ENCODE peak calls at places on chromosomes 13 and 19, in eight cellular contexts. Z is SJSA1, B is Daoy, M is heart right ventricle, I is uterus, X is H7, P is WTC11, W is HTR-8/SVneo. H is an unnamed sample.

GRCh38 chr19:14361824-14362223 is 19.4 kb upstream of the ADGRE5 start:
- DNase-seq in Z (no peak), B (no peak), M (no peak), I (no peak), X (peak; percentile 82), P (peak; percentile 63), W (no peak), H (no peak)

GRCh38 chr13:110195547-110196485 is 111.1 kb downstream of the COL4A1 start:
- DNase-seq in Z (no peak), B (no peak), M (no peak), I (no peak), X (no peak), P (no peak), W (no peak), H (no peak)

GRCh38 chr13:48551329-48551728 is 18.4 kb upstream of the RCBTB2 start:
- DNase-seq in Z (no peak), B (no peak), M (no peak), I (no peak), X (no peak), P (no peak), W (no peak), H (no peak)

GRCh38 chr19:45754323-45754722 is 14.7 kb downstream of the SIX5 start:
- DNase-seq in Z (no peak), B (no peak), M (no peak), I (no peak), X (no peak), P (no peak), W (no peak), H (no peak)

GRCh38 chr19:7857727-7858701 is 16.2 kb downstream of the PRR36 start:
- DNase-seq in Z (no peak), B (no peak), M (no peak), I (no peak), X (peak; percentile 97), P (peak; percentile 85), W (no peak), H (no peak)

GRCh38 chr19:5891938-5892771 is 11.4 kb downstream of the NDUFA11 start:
- DNase-seq in Z (peak; percentile 69), B (peak; percentile 50), M (peak; percentile 57), I (no peak), X (peak; percentile 91), P (peak; percentile 53), W (peak; percentile 37), H (no peak)

GRCh38 chr19:10087296-10088061 is 1.4 kb downstream of the SHFL start:
- DNase-seq in Z (no peak), B (no peak), M (no peak), I (no peak), X (peak; percentile 31), P (no peak), W (no peak), H (no peak)

GRCh38 chr13:114321256-114321655 is 7.0 kb downstream of the CHAMP1 start:
- DNase-seq in Z (no peak), B (no peak), M (no peak), I (no peak), X (no peak), P (no peak), W (no peak), H (no peak)

H was measured in ureter.